ENCODE peak calls at places on chromosomes 7 and 10, in six cellular contexts. O, X, Z, B, L and C are unnamed samples.
A peak's percentile ranks its signal among the peaks of the same experiment; 100 is the strongest.

GRCh38 chr7:111855161-111855841 is 293.0 kb upstream of the IMMP2L start:
- DNase-seq in O (peak; percentile 59), X (peak; percentile 18), Z (peak; percentile 59), B (peak; percentile 77), L (peak; percentile 15), C (peak; percentile 81)

GRCh38 chr7:100465702-100466311 is 1.7 kb upstream of the SPACDR start:
- DNase-seq in O (no peak), X (peak; percentile 22), Z (peak; percentile 81), B (peak; percentile 87), L (peak; percentile 54), C (peak; percentile 83)

GRCh38 chr7:14228341-14228740 is 238.9 kb upstream of the ETV1 start:
- DNase-seq in O (no peak), X (no peak), Z (no peak), B (no peak), L (no peak), C (no peak)

GRCh38 chr10:58544135-58544534 is 31.5 kb downstream of the BICC1 start:
- DNase-seq in O (no peak), X (no peak), Z (no peak), B (no peak), L (no peak), C (no peak)

GRCh38 chr7:69599211-69599878 is 1.1 kb downstream of the AUTS2 start:
- DNase-seq in O (peak; percentile 41), X (peak; percentile 49), Z (peak; percentile 70), B (peak; percentile 75), L (peak; percentile 48), C (peak; percentile 32)

GRCh38 chr7:128932862-128933821 is 4.6 kb upstream of the IRF5 start:
- DNase-seq in O (peak; percentile 36), X (peak; percentile 35), Z (no peak), B (no peak), L (no peak), C (no peak)

GRCh38 chr10:22230331-22230833 is 12.6 kb upstream of the EBLN1 start:
- DNase-seq in O (no peak), X (peak; percentile 75), Z (peak; percentile 63), B (peak; percentile 72), L (peak; percentile 44), C (peak; percentile 21)

GRCh38 chr7:81175291-81175942 is 256.6 kb upstream of the SEMA3C start:
- DNase-seq in O (no peak), X (no peak), Z (no peak), B (no peak), L (no peak), C (no peak)

GRCh38 chr7:132596588-132596987 is 20.3 kb upstream of the PLXNA4 start:
- DNase-seq in O (no peak), X (no peak), Z (no peak), B (no peak), L (no peak), C (no peak)

GRCh38 chr10:501596-501995 is 187.9 kb downstream of the DIP2C start:
- DNase-seq in O (no peak), X (no peak), Z (no peak), B (no peak), L (no peak), C (no peak)

GRCh38 chr7:16915405-16915804 is 33.6 kb upstream of the AGR3 start:
- DNase-seq in O (no peak), X (no peak), Z (no peak), B (no peak), L (no peak), C (no peak)

GRCh38 chr10:65010845-65011244 is 1489.6 kb downstream of the REEP3 start:
- DNase-seq in O (no peak), X (no peak), Z (no peak), B (no peak), L (no peak), C (no peak)

GRCh38 chr7:137718360-137718759 is 128.4 kb downstream of the DGKI start:
- DNase-seq in O (no peak), X (no peak), Z (no peak), B (no peak), L (no peak), C (no peak)

GRCh38 chr10:122029503-122030199 is 40.7 kb downstream of the TACC2 start:
- DNase-seq in O (no peak), X (no peak), Z (no peak), B (no peak), L (no peak), C (no peak)

GRCh38 chr7:135981958-135982646 is 4.9 kb upstream of the MTPN start:
- DNase-seq in O (peak; percentile 63), X (peak; percentile 41), Z (no peak), B (no peak), L (no peak), C (no peak)

GRCh38 chr7:142894886-142895593 is 9.5 kb upstream of the TRPV6 start:
- DNase-seq in O (no peak), X (no peak), Z (no peak), B (no peak), L (no peak), C (no peak)

GRCh38 chr10:68813554-68813953 is 13.8 kb upstream of the STOX1 start:
- DNase-seq in O (no peak), X (no peak), Z (peak; percentile 23), B (no peak), L (no peak), C (no peak)

GRCh38 chr7:147245274-147245673 is 1128.7 kb downstream of the CNTNAP2 start:
- DNase-seq in O (peak; percentile 31), X (peak; percentile 47), Z (peak; percentile 51), B (peak; percentile 71), L (peak; percentile 15), C (peak; percentile 64)

GRCh38 chr7:1361016-1361755 is 98.1 kb downstream of the MICALL2 start:
- DNase-seq in O (no peak), X (no peak), Z (no peak), B (no peak), L (no peak), C (no peak)

GRCh38 chr7:105985250-105985649 is 22.2 kb downstream of the CDHR3 start:
- DNase-seq in O (no peak), X (no peak), Z (no peak), B (peak; percentile 36), L (no peak), C (no peak)

GRCh38 chr10:96958071-96958470 is 126.0 kb downstream of the LCOR start:
- DNase-seq in O (no peak), X (no peak), Z (no peak), B (no peak), L (no peak), C (no peak)

GRCh38 chr10:11448545-11449244 is 162.8 kb downstream of the USP6NL start:
- DNase-seq in O (no peak), X (peak; percentile 76), Z (no peak), B (no peak), L (no peak), C (no peak)

GRCh38 chr7:99396914-99397631 is 11.3 kb downstream of the PDAP1 start:
- DNase-seq in O (no peak), X (no peak), Z (no peak), B (no peak), L (no peak), C (no peak)

GRCh38 chr7:31794851-31795250 is 107.8 kb downstream of the PPP1R17 start:
- DNase-seq in O (no peak), X (no peak), Z (no peak), B (no peak), L (no peak), C (no peak)
- H3K4me2 ChIP-seq in O (no peak overlapping the region), X (no peak overlapping the region), Z (no peak overlapping the region), B (no peak overlapping the region), L (no peak overlapping the region), C (no peak overlapping the region)

DNA sequence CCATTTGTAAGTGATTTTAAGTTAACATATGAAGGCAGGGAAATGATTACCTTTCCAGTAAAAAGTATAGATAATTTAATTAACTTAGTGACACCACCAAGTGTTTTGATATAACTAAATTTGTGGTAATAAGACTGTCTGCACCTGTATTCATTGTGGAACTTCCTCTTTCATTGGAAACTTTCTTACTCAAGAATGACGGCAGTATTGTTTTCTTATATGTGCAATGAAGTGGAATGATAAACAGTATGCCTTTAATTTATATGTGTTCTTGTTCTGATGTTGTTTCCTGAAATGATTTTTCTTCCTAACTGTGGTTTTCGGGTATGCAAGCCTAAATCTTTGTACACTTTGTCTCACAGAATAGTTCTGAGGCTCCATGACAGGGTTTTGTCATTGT is 46.4 kb downstream of the CASD1 start:
- DNase-seq in O (no peak), X (peak; percentile 70), Z (no peak), B (no peak), L (no peak), C (no peak)
- H3K36me3 ChIP-seq in O (peaks cover 48% of the 10 kb centered on the region), X (peaks cover 21% of the 10 kb centered on the region), Z (no peaks in the 10 kb centered on the region), B (peaks cover 7% of the 10 kb centered on the region), L (no peaks in the 10 kb centered on the region), C (no peaks in the 10 kb centered on the region)

DNA sequence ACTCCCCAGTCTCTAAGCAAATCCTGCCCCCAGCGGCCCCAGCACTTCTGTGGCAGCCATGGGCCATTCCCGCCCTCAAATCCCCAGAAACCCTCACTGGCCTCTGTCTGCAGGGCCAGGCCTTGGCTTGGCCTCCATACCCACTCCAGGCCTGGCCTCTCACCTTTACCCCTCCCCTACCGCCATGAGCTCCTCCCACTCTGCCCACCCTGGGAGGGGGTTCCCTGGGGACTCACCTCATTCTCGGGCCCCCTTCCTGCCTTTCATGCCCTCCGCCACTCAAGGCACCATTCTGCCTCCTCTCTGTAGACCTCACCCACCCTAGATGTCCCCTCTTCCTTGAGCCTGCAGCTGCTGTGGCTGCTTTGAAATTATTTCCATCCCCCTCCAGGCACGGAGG is 41.0 kb downstream of the PRF1 start:
- DNase-seq in O (peak; percentile 72), X (peak; percentile 82), Z (no peak), B (no peak), L (no peak), C (no peak)
- H3K4me1 ChIP-seq in O (peaks cover 12% of the 10 kb centered on the region), X (peaks cover 73% of the 10 kb centered on the region), Z (peaks cover 10% of the 10 kb centered on the region), B (peaks cover 8% of the 10 kb centered on the region), L (peaks cover 9% of the 10 kb centered on the region), C (peaks cover 15% of the 10 kb centered on the region)

GRCh38 chr7:3243256-3243655 is 57.8 kb upstream of the SDK1 start:
- DNase-seq in O (no peak), X (no peak), Z (no peak), B (no peak), L (no peak), C (no peak)

GRCh38 chr7:3243680-3244079 is 57.4 kb upstream of the SDK1 start:
- DNase-seq in O (no peak), X (no peak), Z (no peak), B (no peak), L (no peak), C (no peak)

GRCh38 chr7:3245721-3246120 is 55.3 kb upstream of the SDK1 start:
- DNase-seq in O (no peak), X (no peak), Z (no peak), B (no peak), L (no peak), C (no peak)

GRCh38 chr7:3245077-3245476 is 56.0 kb upstream of the SDK1 start:
- DNase-seq in O (no peak), X (no peak), Z (no peak), B (no peak), L (no peak), C (no peak)

GRCh38 chr7:3244241-3244814 is 56.7 kb upstream of the SDK1 start:
- DNase-seq in O (no peak), X (no peak), Z (no peak), B (no peak), L (no peak), C (peak; percentile 40)
- H3K4me2 ChIP-seq in O (no peak overlapping the region), X (no peak overlapping the region), Z (no peak overlapping the region), B (no peak overlapping the region), L (no peak overlapping the region), C (peak overlapping the region; percentile 15)

DNA sequence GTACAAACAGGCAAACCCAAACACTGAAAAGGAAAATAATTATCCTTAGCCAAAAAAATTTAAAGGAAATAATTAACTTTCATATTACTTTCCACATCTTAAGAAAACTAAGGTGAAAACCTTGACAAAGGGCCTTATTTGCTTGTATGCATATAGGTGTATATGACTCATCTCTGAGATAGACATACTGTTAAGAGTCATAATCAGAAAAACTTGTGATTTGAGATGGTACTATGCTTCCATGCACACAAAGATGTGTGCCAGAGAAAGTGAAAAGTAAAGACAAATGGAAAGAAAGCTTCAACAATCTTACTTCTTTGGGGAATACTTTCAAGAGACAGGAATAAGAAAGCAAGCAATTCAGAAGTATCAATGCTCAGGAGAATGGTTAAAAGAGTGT is 3.3 kb upstream of the CACNA2D1 start:
- DNase-seq in O (no peak), X (no peak), Z (no peak), B (no peak), L (no peak), C (no peak)
- H3K36me3 ChIP-seq in O (no peaks in the 10 kb centered on the region), X (no peaks in the 10 kb centered on the region), Z (no peaks in the 10 kb centered on the region), B (no peaks in the 10 kb centered on the region), L (no peaks in the 10 kb centered on the region), C (no peaks in the 10 kb centered on the region)